ENCODE peak calls at places on chromosomes 1 and 21, in six cellular contexts. N is neuronal stem cell, W is IMR-90, J is H9, Q is mesendoderm, R is fibroblast of lung. B is an unnamed sample. For H3K4me1, the result is how much of the 10 kb centered on the place peaks cover.

GRCh38 chr1:97870574-97870973 is 50.3 kb downstream of the DPYD start:
- DNase-seq in R (no peak), N (peak), Q (no peak), J (no peak), W (no peak), B (peak)

GRCh38 chr1:82795503-82796149 is 994.9 kb downstream of the ADGRL2 start:
- DNase-seq in W (no peak), N (no peak), J (no peak), Q (peak), R (no peak), B (no peak)

GRCh38 chr1:169594391-169594790 is 8.1 kb upstream of the F5 start:
- DNase-seq in N (no peak), R (no peak), Q (no peak), W (no peak), J (no peak), B (no peak)

GRCh38 chr21:27719226-27719625 is 752.3 kb upstream of the ADAMTS5 start:
- DNase-seq in W (no peak), J (no peak), N (no peak), Q (peak), R (no peak), B (no peak)

GRCh38 chr1:241589524-241589923 is 50.6 kb downstream of the CHML start:
- DNase-seq in W (no peak), Q (no peak), R (no peak), J (no peak), N (no peak), B (no peak)

GRCh38 chr1:47635597-47635996 is 197.8 kb downstream of the FOXD2 start:
- DNase-seq in W (no peak), J (no peak), R (peak), N (no peak), Q (no peak), B (no peak)

GRCh38 chr1:8424539-8425116 is 106.7 kb downstream of the SLC45A1 start:
- DNase-seq in R (no peak), W (no peak), Q (peak), J (peak), N (no peak), B (peak)

GRCh38 chr1:25875154-25875855 is at the start of gene PAQR7:
- DNase-seq in Q (peak), N (peak), W (peak), R (peak), J (peak), B (peak)

GRCh38 chr1:205493241-205494085 is 11.0 kb upstream of the CDK18 start:
- DNase-seq in W (peak), R (peak), N (no peak), Q (peak), J (no peak), B (no peak)

GRCh38 chr1:81023187-81023724 is 777.5 kb upstream of the ADGRL2 start:
- DNase-seq in Q (peak), R (no peak), N (no peak), W (no peak), J (no peak), B (no peak)

GRCh38 chr1:96072021-96072420 is 649.6 kb upstream of the PTBP2 start:
- DNase-seq in R (peak), N (no peak), J (no peak), Q (no peak), W (no peak), B (no peak)

GRCh38 chr1:192702212-192702993 is 66.5 kb downstream of the RGS13 start:
- DNase-seq in R (peak), W (peak), N (no peak), Q (peak), J (no peak), B (no peak)

GRCh38 chr1:67031121-67031520 is 22.8 kb downstream of the SLC35D1 start:
- DNase-seq in R (peak), N (no peak), W (no peak), Q (no peak), J (no peak), B (peak)

GRCh38 chr1:153375511-153375910 is at the start of gene S100A12:
- DNase-seq in J (no peak), R (peak), Q (no peak), N (no peak), W (peak), B (no peak)

GRCh38 chr1:24364975-24365678 is 46.0 kb downstream of the GRHL3 start:
- DNase-seq in W (peak), Q (no peak), N (no peak), R (peak), J (no peak), B (no peak)

GRCh38 chr1:12161324-12161661 is 5.5 kb upstream of the TNFRSF1B start:
- DNase-seq in W (no peak), J (no peak), Q (no peak), R (no peak), N (no peak), B (no peak)

GRCh38 chr1:2288308-2288707 is 60.2 kb downstream of the SKI start:
- DNase-seq in R (no peak), J (no peak), Q (no peak), W (no peak), N (no peak), B (no peak)

GRCh38 chr1:155081472-155082300 is 3.0 kb downstream of the EFNA3 start:
- DNase-seq in Q (no peak), N (no peak), W (no peak), J (no peak), R (no peak), B (peak)

GRCh38 chr1:241499910-241500309 is 19.6 kb downstream of the FH start:
- DNase-seq in R (peak), W (peak), Q (peak), N (no peak), J (no peak), B (peak)

GRCh38 chr21:41322496-41323382 is 6.1 kb downstream of the FAM3B start:
- DNase-seq in Q (no peak), N (no peak), J (no peak), W (no peak), R (no peak), B (no peak)

GRCh38 chr1:25031601-25031965 is 101.5 kb upstream of the RUNX3 start:
- DNase-seq in W (no peak), Q (no peak), N (no peak), R (no peak), J (no peak), B (no peak)

GRCh38 chr21:37155216-37155615 is 82.2 kb downstream of the TTC3 start:
- DNase-seq in Q (no peak), J (no peak), N (no peak), W (peak), R (peak), B (no peak)

GRCh38 chr1:150578278-150579109 is 916 bp downstream of the MCL1 start:
- DNase-seq in N (no peak), W (peak), J (no peak), R (peak), Q (peak), B (peak)

GRCh38 chr1:150257624-150258274 is at the start of gene CA14:
- DNase-seq in W (no peak), R (peak), J (peak), N (peak), Q (peak), B (peak)

GRCh38 chr1:36248250-36248894 is 24.1 kb downstream of the THRAP3 start:
- DNase-seq in J (no peak), N (no peak), W (peak), Q (peak), R (peak), B (no peak)

GRCh38 chr1:213186168-213186567 is 135.1 kb downstream of the RPS6KC1 start:
- DNase-seq in W (no peak), N (no peak), Q (no peak), J (no peak), R (no peak), B (no peak)

GRCh38 chr1:41045740-41046139 is 24.2 kb upstream of the SLFNL1 start:
- DNase-seq in R (peak), N (no peak), Q (no peak), W (peak), J (no peak), B (no peak)

GRCh38 chr1:199646761-199647160 is 380.7 kb upstream of the NR5A2 start:
- DNase-seq in N (no peak), W (no peak), R (no peak), Q (no peak), J (no peak), B (no peak)

GRCh38 chr1:229689273-229689672 is 63.2 kb downstream of the URB2 start:
- DNase-seq in R (no peak), Q (no peak), N (no peak), W (no peak), J (no peak), B (no peak)

GRCh38 chr1:162902372-162902771 is 41.4 kb upstream of the CCDC190 start:
- DNase-seq in R (peak), J (no peak), N (no peak), Q (no peak), W (peak), B (no peak)

GRCh38 chr1:22143065-22143514 is at the start of gene WNT4:
- DNase-seq in R (peak), W (no peak), J (peak), Q (peak), N (no peak), B (peak)

GRCh38 chr1:172530000-172530399 is 3.0 kb upstream of the SUCO start:
- DNase-seq in W (no peak), R (no peak), J (no peak), N (no peak), Q (no peak), B (no peak)

GRCh38 chr1:235330918-235331285 is 2.5 kb downstream of the GGPS1 start:
- DNase-seq in W (no peak), N (no peak), J (no peak), Q (no peak), R (no peak), B (no peak)

GRCh38 chr1:111638320-111638719 is 18.7 kb downstream of the RAP1A start:
- DNase-seq in Q (no peak), N (no peak), W (no peak), R (no peak), J (no peak), B (no peak)

GRCh38 chr1:100719490-100719889 is at the start of gene VCAM1:
- DNase-seq in W (peak), R (no peak), Q (peak), J (peak), N (peak), B (peak)

GRCh38 chr1:9181990-9182783 is 52.4 kb upstream of the H6PD start:
- DNase-seq in J (peak), N (no peak), W (no peak), R (no peak), Q (peak), B (peak)

DNA sequence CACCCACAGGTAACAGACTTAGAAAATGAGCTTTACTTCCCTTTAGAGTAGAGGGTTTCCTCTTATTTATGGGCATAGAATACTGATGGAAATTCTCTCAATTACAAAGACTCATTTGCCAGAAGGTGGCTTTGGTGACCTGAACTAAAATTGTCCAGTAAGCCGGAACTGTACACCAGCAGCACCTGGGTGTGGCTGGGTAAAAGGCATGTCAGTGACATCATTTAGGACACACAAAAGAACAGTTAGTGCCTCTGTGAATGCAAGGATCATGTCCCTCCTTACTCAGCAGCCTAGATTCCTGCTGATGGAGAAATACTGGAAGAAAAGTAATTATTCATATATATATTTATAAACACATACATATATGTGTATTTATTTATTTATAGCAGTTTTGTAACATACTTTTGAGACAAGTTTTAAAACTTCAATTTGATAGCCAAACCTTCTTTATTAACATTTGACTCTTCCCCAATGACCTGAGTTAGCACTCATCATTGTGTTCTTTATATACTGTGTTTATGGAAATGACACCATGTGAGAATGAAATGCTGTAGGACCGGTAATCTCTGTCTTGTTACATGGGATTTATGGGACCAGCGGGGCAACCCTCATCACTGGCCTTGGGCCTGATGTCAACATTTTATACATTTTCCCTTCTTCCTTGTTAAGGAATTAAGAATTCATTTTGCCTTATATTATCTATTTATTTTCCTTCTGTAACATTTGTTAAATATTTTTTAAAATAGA is 274.4 kb downstream of the BRINP2 start:
- DNase-seq in R (no peak), W (no peak), N (no peak), J (no peak), Q (no peak), B (no peak)
- H3K9ac ChIP-seq in R (no peak), W (no peak), N (no peak), J (no peak), Q (no peak), B (no peak)

GRCh38 chr1:18939398-18940302 is 16.8 kb downstream of the IFFO2 start:
- DNase-seq in W (peak), J (no peak), N (no peak), Q (no peak), R (peak), B (no peak)
- H3K4me1 ChIP-seq in W (under half), J (under half), N (under half), Q (under half), R (under half), B (under half)

GRCh38 chr1:84581648-84582047 is 7.4 kb upstream of the CTBS start:
- DNase-seq in W (no peak), N (no peak), J (no peak), R (no peak), Q (no peak), B (no peak)

GRCh38 chr1:84585803-84586202 is 11.6 kb upstream of the CTBS start:
- DNase-seq in R (no peak), W (no peak), Q (no peak), J (no peak), N (no peak), B (no peak)

GRCh38 chr1:84582802-84583587 is 8.8 kb upstream of the CTBS start:
- DNase-seq in N (no peak), J (peak), R (peak), W (no peak), Q (peak), B (peak)

GRCh38 chr1:84584126-84584525 is 9.9 kb upstream of the CTBS start:
- DNase-seq in N (no peak), R (no peak), J (no peak), W (no peak), Q (no peak), B (no peak)

DNA sequence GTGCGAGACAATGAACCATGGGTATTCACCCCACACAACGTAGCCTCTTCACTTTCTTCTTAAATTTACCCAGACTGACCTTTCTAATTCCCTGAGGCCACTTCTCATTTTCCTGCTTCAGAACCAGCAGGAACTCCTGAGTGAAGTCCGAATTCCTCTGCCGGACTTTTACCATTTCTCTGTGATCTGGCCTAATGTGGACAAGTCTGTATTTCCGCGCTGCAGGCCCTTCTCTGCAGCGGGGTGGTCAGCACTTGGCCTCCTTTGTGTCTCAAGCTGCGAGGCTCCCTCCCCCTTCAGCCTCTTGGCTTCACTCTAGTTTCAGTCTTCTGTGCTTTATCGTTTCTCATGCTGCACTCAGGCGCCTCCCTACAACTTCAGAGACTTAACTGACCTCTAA is 9.4 kb upstream of the CTBS start:
- DNase-seq in W (no peak), J (peak), Q (no peak), R (no peak), N (no peak), B (peak)
- H3K4me2 ChIP-seq in W (no peak), J (no peak), Q (no peak), R (no peak), N (no peak), B (peak)

DNA sequence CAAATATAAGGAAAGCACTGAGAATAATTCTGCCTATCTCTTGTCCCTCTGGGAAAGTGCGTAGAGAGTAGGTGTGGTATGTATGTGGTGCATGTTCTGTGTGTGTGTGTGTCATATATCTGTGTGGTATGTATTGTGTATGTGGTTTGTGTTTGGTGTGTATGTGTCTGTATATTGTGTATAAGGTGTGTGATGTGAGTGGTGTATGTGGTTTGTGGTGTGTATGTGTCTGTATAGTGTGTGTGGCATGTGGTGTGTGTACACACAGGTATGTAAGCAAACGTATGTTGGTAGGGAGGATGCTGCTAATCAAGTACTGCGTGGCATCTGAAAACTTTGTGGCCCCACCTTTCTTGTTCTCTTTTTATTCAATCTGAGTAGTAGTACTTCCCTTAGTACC is 68.3 kb upstream of the LAX1 start:
- DNase-seq in R (no peak), Q (no peak), N (no peak), W (no peak), J (no peak), B (no peak)
- H3K9ac ChIP-seq in R (no peak), Q (no peak), N (no peak), W (no peak), J (no peak), B (no peak)

GRCh38 chr1:225476538-225476988 is 48.7 kb upstream of the LBR start:
- DNase-seq in J (peak), W (peak), Q (no peak), N (no peak), R (peak), B (no peak)
- H3K4me1 ChIP-seq in J (under half), W (under half), Q (under half), N (under half), R (under half), B (under half)

GRCh38 chr21:45433911-45434644 is 29.1 kb downstream of the COL18A1 start:
- DNase-seq in R (no peak), Q (no peak), J (no peak), W (no peak), N (no peak), B (no peak)

GRCh38 chr21:45435405-45435981 is 30.5 kb downstream of the COL18A1 start:
- DNase-seq in W (no peak), J (no peak), N (no peak), Q (no peak), R (no peak), B (no peak)

GRCh38 chr21:45433301-45433700 is 28.3 kb downstream of the COL18A1 start:
- DNase-seq in J (no peak), W (no peak), R (no peak), N (no peak), Q (no peak), B (no peak)

GRCh38 chr21:45436371-45437040 is 31.5 kb downstream of the COL18A1 start:
- DNase-seq in Q (no peak), R (no peak), W (no peak), N (no peak), J (no peak), B (no peak)

GRCh38 chr21:45434645-45435217 is 29.8 kb downstream of the COL18A1 start:
- DNase-seq in N (no peak), R (no peak), J (no peak), Q (no peak), W (no peak), B (no peak)
- H3K4me2 ChIP-seq in N (no peak), R (no peak), J (no peak), Q (no peak), W (no peak), B (no peak)